ENCODE peak calls at places on chromosomes 12 and 14, in four cellular contexts. W is SK-N-SH, S is GM12878, L is HepG2. F is an unnamed sample.

GRCh38 chr14:94322648-94323570 is at the start of gene SERPINA6:
- DNase-seq in W (peak), S (no peak), L (peak), F (no peak)

GRCh38 chr14:55532645-55533309 is 47.2 kb upstream of the KTN1 start:
- DNase-seq in W (no peak), S (no peak), L (no peak), F (no peak)

GRCh38 chr12:112539221-112539620 is 120.5 kb downstream of the PTPN11 start:
- DNase-seq in W (no peak), S (no peak), L (no peak), F (peak)

GRCh38 chr14:65373011-65373670 is 39.4 kb upstream of the FUT8 start:
- DNase-seq in W (no peak), S (no peak), L (no peak), F (no peak)

GRCh38 chr12:120495723-120496352 is at the start of gene DYNLL1:
- DNase-seq in W (peak), S (peak), L (peak), F (peak)

GRCh38 chr14:70808023-70808401 is 1.3 kb downstream of the MAP3K9 start:
- DNase-seq in W (peak), S (no peak), L (peak), F (peak)

GRCh38 chr12:109466821-109467220 is 10.3 kb downstream of the KCTD10 start:
- DNase-seq in W (no peak), S (no peak), L (no peak), F (no peak)

GRCh38 chr14:55789442-55789841 is 209.4 kb downstream of the KTN1 start:
- DNase-seq in W (no peak), S (no peak), L (no peak), F (no peak)

GRCh38 chr12:118126119-118126757 is 9.7 kb upstream of the PEBP1 start:
- DNase-seq in W (no peak), S (no peak), L (peak), F (no peak)

GRCh38 chr12:78086553-78087362 is 256.1 kb downstream of the NAV3 start:
- DNase-seq in W (peak), S (no peak), L (no peak), F (no peak)

GRCh38 chr12:120103371-120103770 is 13.2 kb downstream of the RAB35 start:
- DNase-seq in W (no peak), S (no peak), L (no peak), F (no peak)

GRCh38 chr12:46449161-46449715 is 76.7 kb upstream of the SLC38A2 start:
- DNase-seq in W (no peak), S (no peak), L (no peak), F (no peak)

GRCh38 chr14:68506021-68506644 is 286.7 kb downstream of the ZFP36L1 start:
- DNase-seq in W (no peak), S (no peak), L (no peak), F (no peak)

GRCh38 chr12:30278401-30278800 is 417.3 kb downstream of the IPO8 start:
- DNase-seq in W (no peak), S (no peak), L (no peak), F (no peak)

GRCh38 chr12:56461235-56462159 is 6.9 kb upstream of the SPRYD4 start:
- DNase-seq in W (no peak), S (no peak), L (peak), F (no peak)

GRCh38 chr12:77667101-77667500 is 163.6 kb upstream of the NAV3 start:
- DNase-seq in W (no peak), S (no peak), L (no peak), F (no peak)

GRCh38 chr14:89188492-89188891 is 228.5 kb downstream of the FOXN3 start:
- DNase-seq in W (no peak), S (no peak), L (no peak), F (no peak)

GRCh38 chr14:89187501-89187900 is 229.5 kb downstream of the FOXN3 start:
- DNase-seq in W (no peak), S (no peak), L (no peak), F (no peak)

GRCh38 chr14:89184952-89185351 is 232.1 kb downstream of the FOXN3 start:
- DNase-seq in W (no peak), S (no peak), L (no peak), F (no peak)

GRCh38 chr14:89185919-89186849 is 230.8 kb downstream of the FOXN3 start:
- DNase-seq in W (no peak), S (no peak), L (no peak), F (peak)

GRCh38 chr14:89186850-89187376 is 230.1 kb downstream of the FOXN3 start:
- DNase-seq in W (no peak), S (no peak), L (no peak), F (no peak)
- TF ChIP-seq PBX3 in W (no peak), S (no peak), L (no peak), F (no peak)

DNA sequence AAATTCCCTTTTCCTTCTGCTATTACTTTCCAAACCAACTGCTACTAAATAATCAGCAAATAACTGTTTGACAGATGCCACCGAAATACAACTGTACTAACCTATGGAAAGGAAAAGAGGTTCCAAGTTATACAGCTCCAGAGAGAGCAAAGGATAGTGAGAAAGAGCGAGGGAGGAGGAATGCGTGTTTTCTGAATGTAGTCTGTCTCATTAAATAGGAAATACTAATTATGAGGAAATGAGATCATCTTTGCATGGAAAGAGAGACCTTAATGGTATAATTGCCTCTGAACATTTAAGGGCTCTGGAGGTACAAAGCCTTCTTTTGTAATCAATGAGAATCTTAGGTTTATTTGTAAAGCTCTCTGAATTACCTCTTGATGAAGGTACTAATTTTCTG is 195.2 kb downstream of the APAF1 start:
- DNase-seq in W (no peak), S (no peak), L (no peak), F (no peak)
- TF ChIP-seq PBX3 in W (no peak), S (no peak), L (no peak), F (no peak)

GRCh38 chr12:115872919-115873357 is 404.6 kb downstream of the MED13L start:
- DNase-seq in W (no peak), S (no peak), L (peak), F (no peak)
- TF ChIP-seq PBX3 in W (no peak), S (no peak), L (no peak), F (no peak)

GRCh38 chr12:101925352-101925751 is 48.0 kb downstream of the DRAM1 start:
- DNase-seq in W (no peak), S (no peak), L (no peak), F (peak)
- TF ChIP-seq PBX3 in W (peak), S (no peak), L (no peak), F (no peak)

DNA sequence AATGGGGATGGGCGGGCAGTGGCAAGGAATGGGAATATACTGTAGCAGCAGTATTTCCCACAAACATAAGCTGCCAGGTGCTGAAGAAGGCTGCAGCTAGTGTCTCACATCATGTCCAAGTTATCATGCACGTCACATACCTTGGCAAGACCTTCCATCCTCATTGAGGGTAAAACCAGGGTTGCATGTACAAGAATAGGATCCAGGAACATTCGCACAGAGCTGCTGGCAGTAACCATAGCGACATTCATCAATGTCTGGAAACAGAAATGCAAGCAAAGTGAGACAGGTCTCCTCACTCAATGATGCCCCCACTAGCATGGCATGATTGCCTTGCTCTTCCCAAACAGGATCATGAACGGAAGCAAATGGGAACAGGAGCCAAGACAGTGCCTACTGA is 23.7 kb upstream of the TC2N start:
- DNase-seq in W (no peak), S (no peak), L (no peak), F (no peak)
- TF ChIP-seq PBX3 in W (no peak), S (no peak), L (no peak), F (no peak)

GRCh38 chr14:91416744-91417133 is 881 bp downstream of the CCDC88C start:
- DNase-seq in W (no peak), S (no peak), L (no peak), F (no peak)

GRCh38 chr14:91418387-91419043 is 895 bp upstream of the CCDC88C start:
- DNase-seq in W (peak), S (no peak), L (peak), F (peak)

GRCh38 chr14:91419044-91419397 is 1.4 kb upstream of the CCDC88C start:
- DNase-seq in W (no peak), S (no peak), L (no peak), F (no peak)

GRCh38 chr14:91417134-91417982 is at the start of gene CCDC88C:
- DNase-seq in W (peak), S (no peak), L (peak), F (peak)

DNA sequence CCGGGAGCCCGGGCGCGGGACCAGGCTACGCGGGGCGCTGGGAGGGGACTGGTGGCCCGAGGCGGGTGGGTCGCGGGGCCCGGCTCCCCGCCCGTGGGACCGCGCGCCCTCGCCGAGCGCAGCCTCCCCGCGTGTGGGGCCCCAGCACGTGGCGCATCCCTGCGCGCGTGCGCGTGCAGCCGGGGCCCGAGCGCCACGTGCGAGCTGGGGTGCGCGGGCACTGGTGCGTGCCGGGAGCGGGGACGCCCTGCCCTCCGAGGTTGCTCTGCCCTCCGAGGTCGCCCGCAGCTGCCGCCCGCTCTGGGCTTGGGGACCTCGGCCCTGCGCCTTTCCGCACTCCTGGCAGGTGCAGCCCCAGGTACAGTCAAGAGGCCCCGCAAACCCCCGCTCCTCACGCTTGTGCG is 365 bp upstream of the CCDC88C start:
- DNase-seq in W (peak), S (no peak), L (peak), F (peak)
- TF ChIP-seq PBX3 in W (no peak), S (no peak), L (no peak), F (no peak)